ENCODE peak calls at places on chromosomes 11 and 22, in ten cellular contexts. One of them, this sample, is unnamed.
A peak's percentile ranks its signal among the peaks of the same experiment; 100 is the strongest.

GRCh38 chr11:99589771-99590170 is 569.0 kb downstream of the CNTN5 start:
- DNase-seq in lower lobe of right lung: no peak
- DNase-seq in pancreas: no peak
- DNase-seq in astrocyte: no peak
- DNase-seq in heart left ventricle: no peak
- DNase-seq in mammary epithelial cell: no peak
- DNase-seq in A549: no peak
- DNase-seq in left ventricle myocardium inferior: no peak
- DNase-seq in stomach: no peak
- DNase-seq in CD8-positive, alpha-beta T cell: no peak
- DNase-seq in this sample: no peak

GRCh38 chr11:105000167-105000566 is 22.8 kb downstream of the CASP5 start:
- DNase-seq in left ventricle myocardium inferior: no peak
- DNase-seq in astrocyte: no peak
- DNase-seq in stomach: no peak
- DNase-seq in heart left ventricle: no peak
- DNase-seq in lower lobe of right lung: no peak
- DNase-seq in mammary epithelial cell: peak; percentile 8
- DNase-seq in CD8-positive, alpha-beta T cell: no peak
- DNase-seq in pancreas: no peak
- DNase-seq in A549: no peak
- DNase-seq in this sample: peak; percentile 33

GRCh38 chr11:123560001-123560400 is 94.4 kb downstream of the SCN3B start:
- DNase-seq in astrocyte: peak; percentile 77
- DNase-seq in lower lobe of right lung: no peak
- DNase-seq in stomach: peak; percentile 46
- DNase-seq in CD8-positive, alpha-beta T cell: no peak
- DNase-seq in left ventricle myocardium inferior: peak; percentile 60
- DNase-seq in heart left ventricle: peak; percentile 60
- DNase-seq in mammary epithelial cell: no peak
- DNase-seq in pancreas: peak; percentile 55
- DNase-seq in A549: no peak
- DNase-seq in this sample: peak; percentile 74

GRCh38 chr22:29300807-29301601 is 5.4 kb upstream of the GAS2L1 start:
- DNase-seq in A549: no peak
- DNase-seq in pancreas: no peak
- DNase-seq in mammary epithelial cell: no peak
- DNase-seq in astrocyte: no peak
- DNase-seq in heart left ventricle: no peak
- DNase-seq in stomach: no peak
- DNase-seq in CD8-positive, alpha-beta T cell: no peak
- DNase-seq in left ventricle myocardium inferior: no peak
- DNase-seq in lower lobe of right lung: no peak
- DNase-seq in this sample: no peak

GRCh38 chr11:47104337-47104950 is 72.2 kb downstream of the ARFGAP2 start:
- DNase-seq in left ventricle myocardium inferior: no peak
- DNase-seq in heart left ventricle: no peak
- DNase-seq in stomach: no peak
- DNase-seq in CD8-positive, alpha-beta T cell: no peak
- DNase-seq in lower lobe of right lung: no peak
- DNase-seq in mammary epithelial cell: no peak
- DNase-seq in astrocyte: peak; percentile 71
- DNase-seq in A549: no peak
- DNase-seq in pancreas: no peak
- DNase-seq in this sample: no peak

GRCh38 chr22:37566329-37566837 is 6.1 kb downstream of the CDC42EP1 start:
- DNase-seq in mammary epithelial cell: no peak
- DNase-seq in CD8-positive, alpha-beta T cell: peak; percentile 37
- DNase-seq in heart left ventricle: no peak
- DNase-seq in stomach: no peak
- DNase-seq in pancreas: no peak
- DNase-seq in astrocyte: no peak
- DNase-seq in left ventricle myocardium inferior: no peak
- DNase-seq in A549: no peak
- DNase-seq in lower lobe of right lung: peak; percentile 71
- DNase-seq in this sample: no peak

GRCh38 chr11:84563356-84563755 is 1063.8 kb downstream of the DLG2 start:
- DNase-seq in astrocyte: no peak
- DNase-seq in mammary epithelial cell: no peak
- DNase-seq in pancreas: no peak
- DNase-seq in CD8-positive, alpha-beta T cell: no peak
- DNase-seq in heart left ventricle: no peak
- DNase-seq in A549: no peak
- DNase-seq in lower lobe of right lung: no peak
- DNase-seq in left ventricle myocardium inferior: no peak
- DNase-seq in stomach: no peak
- DNase-seq in this sample: no peak

GRCh38 chr22:26471522-26471921 is 12.1 kb downstream of the HPS4 start:
- DNase-seq in pancreas: no peak
- DNase-seq in left ventricle myocardium inferior: no peak
- DNase-seq in stomach: peak; percentile 44
- DNase-seq in A549: peak; percentile 57
- DNase-seq in lower lobe of right lung: no peak
- DNase-seq in heart left ventricle: no peak
- DNase-seq in mammary epithelial cell: peak; percentile 50
- DNase-seq in CD8-positive, alpha-beta T cell: no peak
- DNase-seq in astrocyte: peak; percentile 97
- DNase-seq in this sample: no peak

GRCh38 chr11:17861036-17861755 is 126.6 kb downstream of the KCNC1 start:
- DNase-seq in mammary epithelial cell: no peak
- DNase-seq in pancreas: no peak
- DNase-seq in CD8-positive, alpha-beta T cell: no peak
- DNase-seq in astrocyte: peak; percentile 41
- DNase-seq in left ventricle myocardium inferior: no peak
- DNase-seq in lower lobe of right lung: no peak
- DNase-seq in stomach: no peak
- DNase-seq in A549: no peak
- DNase-seq in heart left ventricle: no peak
- DNase-seq in this sample: no peak

GRCh38 chr11:69071086-69071800 is 22.5 kb downstream of the TPCN2 start:
- DNase-seq in heart left ventricle: no peak
- DNase-seq in CD8-positive, alpha-beta T cell: no peak
- DNase-seq in left ventricle myocardium inferior: no peak
- DNase-seq in astrocyte: no peak
- DNase-seq in A549: no peak
- DNase-seq in mammary epithelial cell: no peak
- DNase-seq in pancreas: no peak
- DNase-seq in stomach: no peak
- DNase-seq in lower lobe of right lung: no peak
- DNase-seq in this sample: no peak

GRCh38 chr11:104337273-104337672 is 173.3 kb upstream of the PDGFD start:
- DNase-seq in heart left ventricle: no peak
- DNase-seq in A549: no peak
- DNase-seq in pancreas: no peak
- DNase-seq in astrocyte: peak; percentile 9
- DNase-seq in CD8-positive, alpha-beta T cell: no peak
- DNase-seq in left ventricle myocardium inferior: no peak
- DNase-seq in lower lobe of right lung: no peak
- DNase-seq in mammary epithelial cell: peak; percentile 6
- DNase-seq in stomach: no peak
- DNase-seq in this sample: no peak

GRCh38 chr22:19765477-19766234 is 5.1 kb downstream of the TBX1 start:
- DNase-seq in pancreas: no peak
- DNase-seq in astrocyte: no peak
- DNase-seq in mammary epithelial cell: no peak
- DNase-seq in left ventricle myocardium inferior: no peak
- DNase-seq in stomach: no peak
- DNase-seq in A549: no peak
- DNase-seq in CD8-positive, alpha-beta T cell: no peak
- DNase-seq in lower lobe of right lung: no peak
- DNase-seq in heart left ventricle: no peak
- DNase-seq in this sample: no peak

GRCh38 chr22:43008509-43008908 is 6.4 kb downstream of the PACSIN2 start:
- DNase-seq in heart left ventricle: no peak
- DNase-seq in mammary epithelial cell: no peak
- DNase-seq in astrocyte: no peak
- DNase-seq in A549: no peak
- DNase-seq in stomach: no peak
- DNase-seq in CD8-positive, alpha-beta T cell: no peak
- DNase-seq in pancreas: no peak
- DNase-seq in lower lobe of right lung: peak; percentile 48
- DNase-seq in left ventricle myocardium inferior: no peak
- DNase-seq in this sample: no peak

GRCh38 chr22:43011079-43011478 is 3.9 kb downstream of the PACSIN2 start:
- DNase-seq in CD8-positive, alpha-beta T cell: no peak
- DNase-seq in left ventricle myocardium inferior: no peak
- DNase-seq in lower lobe of right lung: peak; percentile 7
- DNase-seq in astrocyte: peak; percentile 82
- DNase-seq in A549: no peak
- DNase-seq in mammary epithelial cell: no peak
- DNase-seq in pancreas: peak; percentile 78
- DNase-seq in stomach: peak; percentile 57
- DNase-seq in heart left ventricle: no peak
- DNase-seq in this sample: no peak

GRCh38 chr22:43009444-43009843 is 5.5 kb downstream of the PACSIN2 start:
- DNase-seq in pancreas: peak; percentile 55
- DNase-seq in mammary epithelial cell: no peak
- DNase-seq in lower lobe of right lung: no peak
- DNase-seq in CD8-positive, alpha-beta T cell: no peak
- DNase-seq in stomach: no peak
- DNase-seq in A549: no peak
- DNase-seq in heart left ventricle: no peak
- DNase-seq in astrocyte: no peak
- DNase-seq in left ventricle myocardium inferior: no peak
- DNase-seq in this sample: no peak

GRCh38 chr22:43007519-43008102 is 7.3 kb downstream of the PACSIN2 start:
- DNase-seq in lower lobe of right lung: peak; percentile 79
- DNase-seq in heart left ventricle: no peak
- DNase-seq in pancreas: peak; percentile 93
- DNase-seq in stomach: peak; percentile 72
- DNase-seq in A549: no peak
- DNase-seq in astrocyte: peak; percentile 80
- DNase-seq in CD8-positive, alpha-beta T cell: no peak
- DNase-seq in mammary epithelial cell: no peak
- DNase-seq in left ventricle myocardium inferior: no peak
- DNase-seq in this sample: peak; percentile 71

DNA sequence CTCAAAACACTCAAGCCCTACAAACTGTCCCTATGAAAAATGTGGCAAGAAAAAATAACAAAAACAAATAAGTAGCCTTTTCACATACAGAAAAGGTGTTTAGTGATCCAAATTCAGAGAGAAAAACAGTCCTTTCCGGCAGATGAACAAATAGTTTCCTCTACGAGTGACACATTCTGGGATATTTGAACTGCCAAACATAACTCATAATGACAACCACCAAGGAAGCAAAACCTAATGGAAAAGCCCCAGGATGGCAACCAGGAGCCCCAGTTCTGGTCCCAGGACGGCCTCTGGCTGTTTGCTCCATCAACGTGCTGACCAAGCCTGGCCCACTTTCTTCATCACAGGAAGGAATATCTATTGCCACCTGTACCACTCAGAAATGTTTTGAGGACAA is 6.0 kb downstream of the PACSIN2 start:
- DNase-seq in pancreas: no peak
- DNase-seq in stomach: no peak
- DNase-seq in lower lobe of right lung: peak; percentile 19
- DNase-seq in heart left ventricle: no peak
- DNase-seq in A549: no peak
- DNase-seq in mammary epithelial cell: no peak
- DNase-seq in astrocyte: no peak
- DNase-seq in left ventricle myocardium inferior: no peak
- DNase-seq in CD8-positive, alpha-beta T cell: no peak
- DNase-seq in this sample: no peak
- H3K4me3 ChIP-seq in pancreas: no peak overlapping the region
- H3K4me3 ChIP-seq in stomach: no peak overlapping the region
- H3K4me3 ChIP-seq in lower lobe of right lung: no peak overlapping the region
- H3K4me3 ChIP-seq in heart left ventricle: no peak overlapping the region
- H3K4me3 ChIP-seq in A549: no peak overlapping the region
- H3K4me3 ChIP-seq in mammary epithelial cell: no peak overlapping the region
- H3K4me3 ChIP-seq in astrocyte: no peak overlapping the region
- H3K4me3 ChIP-seq in left ventricle myocardium inferior: no peak overlapping the region
- H3K4me3 ChIP-seq in CD8-positive, alpha-beta T cell: no peak overlapping the region
- H3K4me3 ChIP-seq in this sample: no peak overlapping the region

DNA sequence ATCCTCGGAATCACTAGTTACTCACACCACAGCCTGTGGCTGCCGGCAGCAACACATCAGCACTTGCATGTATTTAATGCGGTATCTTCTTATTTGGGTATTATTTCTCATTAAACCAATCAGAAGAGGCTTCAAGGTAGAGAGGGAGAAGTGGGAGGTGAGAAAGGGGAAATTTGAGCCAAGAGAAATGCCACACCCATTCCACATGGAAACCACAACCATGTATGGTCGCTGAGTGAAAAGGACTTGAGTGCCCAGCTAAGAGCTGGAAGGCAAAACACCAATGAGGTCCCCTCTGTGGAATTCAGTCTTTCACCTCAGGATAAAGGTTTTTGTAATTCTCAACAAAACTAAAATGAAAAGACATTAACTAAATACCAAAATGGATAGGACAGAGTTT is 26.0 kb downstream of the SYTL2 start:
- DNase-seq in CD8-positive, alpha-beta T cell: no peak
- DNase-seq in mammary epithelial cell: no peak
- DNase-seq in heart left ventricle: no peak
- DNase-seq in stomach: no peak
- DNase-seq in lower lobe of right lung: no peak
- DNase-seq in left ventricle myocardium inferior: no peak
- DNase-seq in astrocyte: no peak
- DNase-seq in pancreas: no peak
- DNase-seq in A549: no peak
- DNase-seq in this sample: no peak
- H3K4me1 ChIP-seq in CD8-positive, alpha-beta T cell: peaks cover 15% of the 10 kb centered on the region
- H3K4me1 ChIP-seq in mammary epithelial cell: peaks cover 5% of the 10 kb centered on the region
- H3K4me1 ChIP-seq in heart left ventricle: no peaks in the 10 kb centered on the region
- H3K4me1 ChIP-seq in stomach: peaks cover 11% of the 10 kb centered on the region
- H3K4me1 ChIP-seq in lower lobe of right lung: no peaks in the 10 kb centered on the region
- H3K4me1 ChIP-seq in left ventricle myocardium inferior: no peaks in the 10 kb centered on the region
- H3K4me1 ChIP-seq in astrocyte: no peaks in the 10 kb centered on the region
- H3K4me1 ChIP-seq in pancreas: no peaks in the 10 kb centered on the region
- H3K4me1 ChIP-seq in A549: peaks cover 53% of the 10 kb centered on the region
- H3K4me1 ChIP-seq in this sample: no peaks in the 10 kb centered on the region

GRCh38 chr11:45655347-45655756 is 10.1 kb downstream of the CHST1 start:
- DNase-seq in stomach: peak; percentile 72
- DNase-seq in A549: peak; percentile 88
- DNase-seq in CD8-positive, alpha-beta T cell: peak; percentile 47
- DNase-seq in left ventricle myocardium inferior: peak; percentile 75
- DNase-seq in astrocyte: peak; percentile 23
- DNase-seq in heart left ventricle: peak; percentile 76
- DNase-seq in pancreas: peak; percentile 42
- DNase-seq in mammary epithelial cell: peak; percentile 36
- DNase-seq in lower lobe of right lung: peak; percentile 78
- DNase-seq in this sample: peak; percentile 76
- TF ChIP-seq CTCF in stomach: no peak
- TF ChIP-seq CTCF in A549: peak; percentile 75
- TF ChIP-seq CTCF in CD8-positive, alpha-beta T cell: peak; percentile 74
- TF ChIP-seq CTCF in left ventricle myocardium inferior: peak; percentile 96
- TF ChIP-seq CTCF in astrocyte: peak; percentile 86
- TF ChIP-seq CTCF in heart left ventricle: peak; percentile 94
- TF ChIP-seq CTCF in pancreas: peak; percentile 92
- TF ChIP-seq CTCF in mammary epithelial cell: peak; percentile 92
- TF ChIP-seq CTCF in lower lobe of right lung: peak; percentile 92
- TF ChIP-seq CTCF in this sample: peak; percentile 82

GRCh38 chr11:111391328-111392124 is 12.5 kb upstream of the POU2AF1 start:
- DNase-seq in stomach: peak; percentile 53
- DNase-seq in A549: no peak
- DNase-seq in lower lobe of right lung: no peak
- DNase-seq in CD8-positive, alpha-beta T cell: no peak
- DNase-seq in mammary epithelial cell: no peak
- DNase-seq in pancreas: no peak
- DNase-seq in left ventricle myocardium inferior: no peak
- DNase-seq in heart left ventricle: no peak
- DNase-seq in astrocyte: no peak
- DNase-seq in this sample: no peak
- H3K4me3 ChIP-seq in stomach: no peak overlapping the region
- H3K4me3 ChIP-seq in A549: no peak overlapping the region
- H3K4me3 ChIP-seq in lower lobe of right lung: no peak overlapping the region
- H3K4me3 ChIP-seq in CD8-positive, alpha-beta T cell: no peak overlapping the region
- H3K4me3 ChIP-seq in mammary epithelial cell: no peak overlapping the region
- H3K4me3 ChIP-seq in pancreas: no peak overlapping the region
- H3K4me3 ChIP-seq in left ventricle myocardium inferior: no peak overlapping the region
- H3K4me3 ChIP-seq in heart left ventricle: no peak overlapping the region
- H3K4me3 ChIP-seq in astrocyte: no peak overlapping the region
- H3K4me3 ChIP-seq in this sample: no peak overlapping the region

GRCh38 chr11:1536065-1536843 is 35.8 kb downstream of the DUSP8 start:
- DNase-seq in lower lobe of right lung: no peak
- DNase-seq in A549: no peak
- DNase-seq in astrocyte: no peak
- DNase-seq in stomach: no peak
- DNase-seq in heart left ventricle: no peak
- DNase-seq in mammary epithelial cell: no peak
- DNase-seq in pancreas: no peak
- DNase-seq in left ventricle myocardium inferior: no peak
- DNase-seq in CD8-positive, alpha-beta T cell: no peak
- DNase-seq in this sample: no peak
- H3K4me1 ChIP-seq in lower lobe of right lung: peaks cover 61% of the 10 kb centered on the region
- H3K4me1 ChIP-seq in A549: no peaks in the 10 kb centered on the region
- H3K4me1 ChIP-seq in astrocyte: peaks cover 32% of the 10 kb centered on the region
- H3K4me1 ChIP-seq in stomach: peaks cover 39% of the 10 kb centered on the region
- H3K4me1 ChIP-seq in heart left ventricle: peaks cover 56% of the 10 kb centered on the region
- H3K4me1 ChIP-seq in mammary epithelial cell: peaks cover 46% of the 10 kb centered on the region
- H3K4me1 ChIP-seq in pancreas: no peaks in the 10 kb centered on the region
- H3K4me1 ChIP-seq in left ventricle myocardium inferior: peaks cover 64% of the 10 kb centered on the region
- H3K4me1 ChIP-seq in CD8-positive, alpha-beta T cell: peaks cover 14% of the 10 kb centered on the region
- H3K4me1 ChIP-seq in this sample: peaks cover 5% of the 10 kb centered on the region